ENCODE peak calls at places on chromosomes 7 and 10, in four cellular contexts. Y is A549, S is ELR, M is hypothalamus. A is an unnamed sample.

GRCh38 chr7:10974717-10975032 is 1.0 kb downstream of the PHF14 start:
- DNase-seq in Y (no peak), S (no peak), M (no peak), A (peak; percentile 36)

GRCh38 chr7:29723599-29723998 is 82.7 kb upstream of the WIPF3 start:
- DNase-seq in Y (peak; percentile 24), S (peak; percentile 11), M (no peak), A (peak; percentile 5)

GRCh38 chr10:129545257-129545656 is 78.2 kb downstream of the MGMT start:
- DNase-seq in Y (peak; percentile 18), S (peak; percentile 59), M (no peak), A (no peak)

GRCh38 chr10:114665406-114665805 is 7.3 kb upstream of the ABLIM1 start:
- DNase-seq in Y (no peak), S (no peak), M (no peak), A (no peak)

GRCh38 chr7:29350351-29350750 is 155.8 kb downstream of the CHN2 start:
- DNase-seq in Y (no peak), S (no peak), M (no peak), A (no peak)

GRCh38 chr7:128135275-128136214 is 104.3 kb upstream of the LRRC4 start:
- DNase-seq in Y (peak; percentile 48), S (peak; percentile 65), M (peak; percentile 37), A (peak; percentile 45)

GRCh38 chr10:61319550-61320256 is 133.5 kb downstream of the TMEM26 start:
- DNase-seq in Y (no peak), S (no peak), M (no peak), A (peak; percentile 5)

GRCh38 chr7:99375070-99375807 is 709 bp downstream of the ARPC1B start:
- DNase-seq in Y (peak; percentile 73), S (peak; percentile 79), M (peak; percentile 49), A (peak; percentile 76)

GRCh38 chr7:159165352-159165751 is 20.7 kb upstream of the VIPR2 start:
- DNase-seq in Y (no peak), S (no peak), M (no peak), A (no peak)

GRCh38 chr10:75344170-75344569 is 57.4 kb downstream of the ZNF503 start:
- DNase-seq in Y (no peak), S (no peak), M (no peak), A (no peak)

GRCh38 chr10:74824184-74825032 is 2.0 kb upstream of the KAT6B start:
- DNase-seq in Y (no peak), S (peak; percentile 11), M (no peak), A (no peak)